ENCODE peak calls at places on chromosomes 6 and 20, in five cellular contexts. C is NB4, O is H1, Y is A549, H is lower leg skin. B is an unnamed sample.
A peak's percentile ranks its signal among the peaks of the same experiment; 100 is the strongest.

GRCh38 chr20:20367681-20368413 is at the start of gene INSM1:
- DNase-seq in C (no peak), O (no peak), Y (no peak), H (no peak), B (no peak)

GRCh38 chr20:44728835-44729342 is 13.7 kb downstream of the CCN5 start:
- DNase-seq in C (peak; percentile 63), O (peak; percentile 63), Y (peak; percentile 97), H (no peak), B (no peak)

GRCh38 chr6:141057761-141058160 is 1075.0 kb upstream of the GJE1 start:
- DNase-seq in C (no peak), O (no peak), Y (no peak), H (no peak), B (no peak)

GRCh38 chr6:101445527-101445926 is 52.0 kb downstream of the GRIK2 start:
- DNase-seq in C (no peak), O (no peak), Y (no peak), H (no peak), B (no peak)

GRCh38 chr20:24650091-24650490 is 180.7 kb downstream of the SYNDIG1 start:
- DNase-seq in C (no peak), O (no peak), Y (no peak), H (no peak), B (no peak)

GRCh38 chr6:11918021-11918738 is 93.9 kb upstream of the HIVEP1 start:
- DNase-seq in C (no peak), O (no peak), Y (no peak), H (no peak), B (no peak)

GRCh38 chr6:143528164-143528811 is 16.8 kb upstream of the FUCA2 start:
- DNase-seq in C (peak; percentile 63), O (no peak), Y (no peak), H (no peak), B (no peak)

GRCh38 chr6:73733791-73734190 is 37.8 kb downstream of the CD109 start:
- DNase-seq in C (no peak), O (no peak), Y (no peak), H (no peak), B (no peak)

GRCh38 chr6:65202738-65203137 is 504.3 kb downstream of the EYS start:
- DNase-seq in C (no peak), O (no peak), Y (no peak), H (no peak), B (no peak)

GRCh38 chr6:3609388-3609787 is 142.1 kb downstream of the PXDC1 start:
- DNase-seq in C (no peak), O (peak; percentile 39), Y (no peak), H (no peak), B (peak; percentile 55)

GRCh38 chr6:5752282-5752681 is 254.4 kb downstream of the NRN1 start:
- DNase-seq in C (peak; percentile 45), O (no peak), Y (no peak), H (no peak), B (no peak)

GRCh38 chr6:4647414-4648365 is 128.5 kb upstream of the CDYL start:
- DNase-seq in C (peak; percentile 81), O (peak; percentile 98), Y (peak; percentile 70), H (peak; percentile 79), B (no peak)

GRCh38 chr6:33201935-33202334 is 1.3 kb downstream of the SLC39A7 start:
- DNase-seq in C (no peak), O (no peak), Y (no peak), H (no peak), B (no peak)

GRCh38 chr6:113659762-113660404 is 197.3 kb upstream of the MARCKS start:
- DNase-seq in C (no peak), O (no peak), Y (no peak), H (no peak), B (no peak)

GRCh38 chr6:127938701-127939100 is 37.8 kb upstream of the THEMIS start:
- DNase-seq in C (peak; percentile 16), O (no peak), Y (no peak), H (no peak), B (no peak)

GRCh38 chr20:31603822-31604566 is 1.1 kb upstream of the ID1 start:
- DNase-seq in C (peak; percentile 90), O (peak; percentile 96), Y (peak; percentile 82), H (peak; percentile 92), B (no peak)
- TF ChIP-seq POLR2A in C (no peak), O (no peak), Y (peak; percentile 90), H (no peak), B (no peak)

GRCh38 chr6:28988536-28989415 is 16.3 kb downstream of the ZNF311 start:
- DNase-seq in C (peak; percentile 95), O (peak; percentile 98), Y (peak; percentile 16), H (no peak), B (no peak)
- TF ChIP-seq POLR2A in C (no peak), O (no peak), Y (no peak), H (no peak), B (no peak)

DNA sequence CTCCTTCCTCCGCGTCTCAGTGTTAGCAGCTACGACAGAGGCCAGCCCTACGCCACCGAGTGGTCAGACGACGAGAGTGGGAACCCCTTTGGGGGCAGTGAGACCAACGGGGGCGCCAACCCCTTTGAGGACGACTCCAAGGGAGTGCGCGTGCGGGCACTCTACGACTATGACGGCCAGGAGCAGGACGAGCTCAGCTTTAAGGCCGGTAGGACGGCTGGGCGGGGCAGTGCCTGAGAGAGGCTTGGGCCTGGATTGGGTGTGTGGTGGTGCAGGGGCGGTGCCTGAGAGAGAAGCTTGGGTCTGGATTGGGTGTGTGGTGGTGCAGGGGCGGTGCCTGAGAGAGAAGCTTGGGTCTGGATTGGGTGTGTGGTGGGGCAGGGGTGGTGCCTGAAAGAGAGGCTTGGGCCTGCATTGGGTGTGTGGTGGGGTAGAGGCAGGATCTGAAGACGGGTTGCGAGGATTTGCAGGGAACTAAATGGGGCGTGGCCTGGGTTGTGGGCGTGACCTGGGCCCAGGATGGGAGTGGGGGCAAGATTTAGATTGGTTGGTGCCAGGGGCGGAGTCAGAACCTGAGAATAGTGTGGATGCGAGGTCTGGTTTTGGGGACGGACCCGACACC is 24.4 kb downstream of the SPDEF start:
- DNase-seq in C (peak; percentile 49), O (peak; percentile 80), Y (no peak), H (peak; percentile 46), B (no peak)
- TF ChIP-seq POLR2A in C (no peak), O (no peak), Y (no peak), H (no peak), B (no peak)

DNA sequence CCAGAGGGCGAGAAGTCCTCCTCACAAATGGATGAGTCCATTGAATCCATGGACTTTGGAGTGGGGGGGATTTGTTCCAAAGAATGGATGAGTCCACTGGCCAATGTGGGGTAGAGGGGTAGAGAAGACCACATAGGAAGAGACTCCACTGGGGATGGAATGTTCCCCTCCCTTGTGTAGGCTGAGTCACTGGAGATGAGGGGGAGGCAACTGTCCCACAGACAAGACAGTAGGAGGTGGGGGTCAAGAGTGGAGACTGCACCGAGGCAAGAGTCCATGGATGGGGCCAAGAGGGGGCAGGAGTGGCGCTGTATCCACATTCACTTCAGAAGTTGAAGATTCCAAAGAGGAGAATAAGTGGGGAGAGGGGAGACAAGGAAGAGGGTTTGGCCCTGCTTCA is 4.4 kb downstream of the EGFL8 start:
- DNase-seq in C (no peak), O (no peak), Y (no peak), H (no peak), B (no peak)
- TF ChIP-seq POLR2A in C (no peak), O (no peak), Y (no peak), H (no peak), B (no peak)

GRCh38 chr6:36970892-36971842 is 14.8 kb downstream of the MTCH1 start:
- DNase-seq in C (no peak), O (no peak), Y (no peak), H (no peak), B (no peak)
- TF ChIP-seq POLR2A in C (no peak), O (no peak), Y (no peak), H (no peak), B (no peak)

GRCh38 chr6:99568103-99568933 is at the start of gene CCNC:
- DNase-seq in C (peak; percentile 96), O (peak; percentile 97), Y (peak; percentile 87), H (peak; percentile 93), B (no peak)
- TF ChIP-seq POLR2A in C (peak; percentile 79), O (peak; percentile 95), Y (peak; percentile 53), H (no peak), B (peak; percentile 55)

GRCh38 chr6:170269151-170269872 is 21.6 kb downstream of the DLL1 start:
- DNase-seq in C (no peak), O (peak; percentile 55), Y (no peak), H (no peak), B (no peak)
- TF ChIP-seq POLR2A in C (no peak), O (no peak), Y (no peak), H (no peak), B (no peak)

GRCh38 chr6:102950967-102951366 is 1557.5 kb downstream of the GRIK2 start:
- DNase-seq in C (no peak), O (no peak), Y (no peak), H (no peak), B (no peak)
- TF ChIP-seq POLR2A in C (no peak), O (no peak), Y (no peak), H (no peak), B (no peak)

B was measured in vagina.